ENCODE peak calls at places on chromosomes 5 and 9, in seven cellular contexts. One of them, this sample, is unnamed.
A peak's percentile ranks its signal among the peaks of the same experiment; 100 is the strongest.

GRCh38 chr9:122088880-122089567 is 4.1 kb downstream of the TTLL11 start:
- DNase-seq in K562: no peak
- DNase-seq in HCT116: no peak
- DNase-seq in GM12878: no peak
- DNase-seq in Panc1: no peak
- DNase-seq in HepG2: no peak
- DNase-seq in SK-N-SH: no peak
- DNase-seq in this sample: no peak

GRCh38 chr5:32210151-32210550 is 36.0 kb upstream of the GOLPH3 start:
- DNase-seq in K562: no peak
- DNase-seq in HCT116: no peak
- DNase-seq in GM12878: no peak
- DNase-seq in Panc1: no peak
- DNase-seq in HepG2: no peak
- DNase-seq in SK-N-SH: no peak
- DNase-seq in this sample: no peak

GRCh38 chr9:129359871-129360536 is 181.9 kb upstream of the IER5L start:
- DNase-seq in K562: no peak
- DNase-seq in HCT116: no peak
- DNase-seq in GM12878: no peak
- DNase-seq in Panc1: no peak
- DNase-seq in HepG2: no peak
- DNase-seq in SK-N-SH: peak; percentile 55
- DNase-seq in this sample: no peak

GRCh38 chr5:56659991-56660390 is 155.4 kb upstream of the MAP3K1 start:
- DNase-seq in K562: no peak
- DNase-seq in HCT116: no peak
- DNase-seq in GM12878: no peak
- DNase-seq in Panc1: no peak
- DNase-seq in HepG2: no peak
- DNase-seq in SK-N-SH: no peak
- DNase-seq in this sample: no peak

GRCh38 chr9:126033956-126034355 is 286.8 kb downstream of the PBX3 start:
- DNase-seq in K562: no peak
- DNase-seq in HCT116: no peak
- DNase-seq in GM12878: no peak
- DNase-seq in Panc1: no peak
- DNase-seq in HepG2: no peak
- DNase-seq in SK-N-SH: no peak
- DNase-seq in this sample: no peak

GRCh38 chr5:14183187-14183939 is 40.2 kb downstream of the TRIO start:
- DNase-seq in K562: no peak
- DNase-seq in HCT116: no peak
- DNase-seq in GM12878: no peak
- DNase-seq in Panc1: no peak
- DNase-seq in HepG2: no peak
- DNase-seq in SK-N-SH: no peak
- DNase-seq in this sample: no peak

GRCh38 chr5:159906957-159907356 is 9.3 kb upstream of the ADRA1B start:
- DNase-seq in K562: no peak
- DNase-seq in HCT116: no peak
- DNase-seq in GM12878: no peak
- DNase-seq in Panc1: no peak
- DNase-seq in HepG2: no peak
- DNase-seq in SK-N-SH: no peak
- DNase-seq in this sample: no peak

GRCh38 chr5:133969654-133970324 is 1.4 kb upstream of the C5orf15 start:
- DNase-seq in K562: no peak
- DNase-seq in HCT116: no peak
- DNase-seq in GM12878: peak; percentile 42
- DNase-seq in Panc1: no peak
- DNase-seq in HepG2: peak; percentile 94
- DNase-seq in SK-N-SH: no peak
- DNase-seq in this sample: no peak

GRCh38 chr5:53034832-53035231 is 45.7 kb downstream of the ITGA2 start:
- DNase-seq in K562: no peak
- DNase-seq in HCT116: no peak
- DNase-seq in GM12878: no peak
- DNase-seq in Panc1: no peak
- DNase-seq in HepG2: no peak
- DNase-seq in SK-N-SH: no peak
- DNase-seq in this sample: no peak

GRCh38 chr9:130729145-130729544 is 35.6 kb downstream of the EXOSC2 start:
- DNase-seq in K562: no peak
- DNase-seq in HCT116: no peak
- DNase-seq in GM12878: no peak
- DNase-seq in Panc1: no peak
- DNase-seq in HepG2: no peak
- DNase-seq in SK-N-SH: no peak
- DNase-seq in this sample: no peak

GRCh38 chr9:109414125-109414785 is 83.9 kb downstream of the PTPN3 start:
- DNase-seq in K562: no peak
- DNase-seq in HCT116: no peak
- DNase-seq in GM12878: no peak
- DNase-seq in Panc1: no peak
- DNase-seq in HepG2: no peak
- DNase-seq in SK-N-SH: no peak
- DNase-seq in this sample: no peak
- TF ChIP-seq SIN3A in K562: no peak
- TF ChIP-seq SIN3A in HCT116: no peak
- TF ChIP-seq SIN3A in GM12878: no peak
- TF ChIP-seq SIN3A in Panc1: no peak
- TF ChIP-seq SIN3A in HepG2: no peak
- TF ChIP-seq SIN3A in SK-N-SH: no peak
- TF ChIP-seq SIN3A in this sample: no peak

GRCh38 chr5:150488519-150489357 is 19.2 kb upstream of the NDST1 start:
- DNase-seq in K562: peak; percentile 33
- DNase-seq in HCT116: no peak
- DNase-seq in GM12878: no peak
- DNase-seq in Panc1: no peak
- DNase-seq in HepG2: no peak
- DNase-seq in SK-N-SH: no peak
- DNase-seq in this sample: no peak
- TF ChIP-seq SIN3A in K562: no peak
- TF ChIP-seq SIN3A in HCT116: no peak
- TF ChIP-seq SIN3A in GM12878: no peak
- TF ChIP-seq SIN3A in Panc1: no peak
- TF ChIP-seq SIN3A in HepG2: no peak
- TF ChIP-seq SIN3A in SK-N-SH: no peak
- TF ChIP-seq SIN3A in this sample: no peak

GRCh38 chr9:23621924-23622323 is 204.1 kb downstream of the ELAVL2 start:
- DNase-seq in K562: no peak
- DNase-seq in HCT116: no peak
- DNase-seq in GM12878: no peak
- DNase-seq in Panc1: no peak
- DNase-seq in HepG2: no peak
- DNase-seq in SK-N-SH: no peak
- DNase-seq in this sample: peak; percentile 44

GRCh38 chr9:23615569-23615968 is 210.5 kb downstream of the ELAVL2 start:
- DNase-seq in K562: no peak
- DNase-seq in HCT116: no peak
- DNase-seq in GM12878: no peak
- DNase-seq in Panc1: no peak
- DNase-seq in HepG2: no peak
- DNase-seq in SK-N-SH: no peak
- DNase-seq in this sample: no peak

GRCh38 chr9:23622396-23622795 is 203.6 kb downstream of the ELAVL2 start:
- DNase-seq in K562: no peak
- DNase-seq in HCT116: no peak
- DNase-seq in GM12878: no peak
- DNase-seq in Panc1: no peak
- DNase-seq in HepG2: no peak
- DNase-seq in SK-N-SH: no peak
- DNase-seq in this sample: no peak

GRCh38 chr9:23621166-23621565 is 204.9 kb downstream of the ELAVL2 start:
- DNase-seq in K562: no peak
- DNase-seq in HCT116: no peak
- DNase-seq in GM12878: no peak
- DNase-seq in Panc1: no peak
- DNase-seq in HepG2: no peak
- DNase-seq in SK-N-SH: no peak
- DNase-seq in this sample: no peak
- TF ChIP-seq SIN3A in K562: no peak
- TF ChIP-seq SIN3A in HCT116: no peak
- TF ChIP-seq SIN3A in GM12878: no peak
- TF ChIP-seq SIN3A in Panc1: no peak
- TF ChIP-seq SIN3A in HepG2: no peak
- TF ChIP-seq SIN3A in SK-N-SH: no peak
- TF ChIP-seq SIN3A in this sample: no peak

DNA sequence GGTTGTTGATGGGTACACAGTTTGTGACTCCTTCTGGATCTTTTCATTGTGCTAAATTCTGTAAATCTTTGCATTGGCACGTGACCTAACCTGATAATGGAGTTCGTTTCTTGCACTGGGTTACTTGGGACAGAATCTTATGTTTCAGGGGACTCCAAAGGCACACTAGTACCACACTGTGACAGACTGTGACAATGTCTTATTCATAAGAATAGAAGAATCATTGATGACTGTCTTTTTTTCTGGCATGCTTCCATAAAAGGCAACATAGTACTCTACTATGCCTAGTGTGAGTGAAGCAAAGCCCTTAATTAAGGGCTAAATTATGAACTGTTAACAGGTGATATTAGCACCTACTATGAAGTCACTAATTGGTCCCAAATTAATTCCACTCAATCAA is 35.4 kb upstream of the RICTOR start:
- DNase-seq in K562: no peak
- DNase-seq in HCT116: no peak
- DNase-seq in GM12878: no peak
- DNase-seq in Panc1: no peak
- DNase-seq in HepG2: no peak
- DNase-seq in SK-N-SH: no peak
- DNase-seq in this sample: no peak
- TF ChIP-seq SIN3A in K562: no peak
- TF ChIP-seq SIN3A in HCT116: no peak
- TF ChIP-seq SIN3A in GM12878: no peak
- TF ChIP-seq SIN3A in Panc1: no peak
- TF ChIP-seq SIN3A in HepG2: no peak
- TF ChIP-seq SIN3A in SK-N-SH: no peak
- TF ChIP-seq SIN3A in this sample: no peak

This sample was measured in H1.